ENCODE peak calls at places on chromosomes 11 and 22, in six cellular contexts. One of them, this sample, is unnamed. For H3K27me3 and H3K4me1, the result is how much of the 10 kb centered on the place peaks cover.

GRCh38 chr11:128684582-128685382 is 9.1 kb upstream of the FLI1 start:
- DNase-seq in lung: no peak
- DNase-seq in Caco-2: no peak
- DNase-seq in GM23338: peak
- DNase-seq in IMR-90: no peak
- DNase-seq in stomach: no peak
- DNase-seq in this sample: no peak

GRCh38 chr11:62427630-62428233 is 8.9 kb downstream of the SCGB1A1 start:
- DNase-seq in lung: no peak
- DNase-seq in Caco-2: no peak
- DNase-seq in GM23338: no peak
- DNase-seq in IMR-90: peak
- DNase-seq in stomach: no peak
- DNase-seq in this sample: no peak

GRCh38 chr11:92284558-92284957 is 59.9 kb downstream of the FAT3 start:
- DNase-seq in lung: no peak
- DNase-seq in Caco-2: no peak
- DNase-seq in GM23338: no peak
- DNase-seq in IMR-90: no peak
- DNase-seq in stomach: no peak
- DNase-seq in this sample: no peak

GRCh38 chr11:111334495-111335123 is 36.3 kb downstream of the POU2AF3 start:
- DNase-seq in lung: no peak
- DNase-seq in Caco-2: peak
- DNase-seq in GM23338: no peak
- DNase-seq in IMR-90: no peak
- DNase-seq in stomach: peak
- DNase-seq in this sample: peak

GRCh38 chr22:39368402-39368801 is 18.6 kb downstream of the SYNGR1 start:
- DNase-seq in lung: no peak
- DNase-seq in Caco-2: no peak
- DNase-seq in GM23338: no peak
- DNase-seq in IMR-90: no peak
- DNase-seq in stomach: no peak
- DNase-seq in this sample: no peak

GRCh38 chr11:72975778-72976520 is 161.7 kb downstream of the ATG16L2 start:
- DNase-seq in lung: no peak
- DNase-seq in Caco-2: no peak
- DNase-seq in GM23338: no peak
- DNase-seq in IMR-90: peak
- DNase-seq in stomach: no peak
- DNase-seq in this sample: no peak

GRCh38 chr11:32602657-32603410 is 19.2 kb downstream of the EIF3M start:
- DNase-seq in lung: no peak
- DNase-seq in Caco-2: no peak
- DNase-seq in GM23338: no peak
- DNase-seq in IMR-90: peak
- DNase-seq in stomach: no peak
- DNase-seq in this sample: no peak

GRCh38 chr11:128532016-128532570 is 55.3 kb downstream of the ETS1 start:
- DNase-seq in lung: no peak
- DNase-seq in Caco-2: no peak
- DNase-seq in GM23338: no peak
- DNase-seq in IMR-90: no peak
- DNase-seq in stomach: peak
- DNase-seq in this sample: no peak

GRCh38 chr22:31279327-31279669 is 13.0 kb downstream of the PIK3IP1 start:
- DNase-seq in lung: no peak
- DNase-seq in Caco-2: no peak
- DNase-seq in GM23338: no peak
- DNase-seq in IMR-90: no peak
- DNase-seq in stomach: no peak
- DNase-seq in this sample: no peak

GRCh38 chr11:130553306-130553705 is 104.9 kb downstream of the ADAMTS15 start:
- DNase-seq in lung: no peak
- DNase-seq in Caco-2: no peak
- DNase-seq in GM23338: no peak
- DNase-seq in IMR-90: peak
- DNase-seq in stomach: no peak
- DNase-seq in this sample: no peak

GRCh38 chr22:46373838-46374662 is 38.5 kb downstream of the TRMU start:
- DNase-seq in lung: no peak
- DNase-seq in Caco-2: no peak
- DNase-seq in GM23338: no peak
- DNase-seq in IMR-90: no peak
- DNase-seq in stomach: no peak
- DNase-seq in this sample: peak

GRCh38 chr11:23732026-23732425 is 764.8 kb upstream of the LUZP2 start:
- DNase-seq in lung: no peak
- DNase-seq in Caco-2: peak
- DNase-seq in GM23338: no peak
- DNase-seq in IMR-90: peak
- DNase-seq in stomach: no peak
- DNase-seq in this sample: no peak

GRCh38 chr11:6319001-6319878 is 1.1 kb downstream of the CAVIN3 start:
- DNase-seq in lung: peak
- DNase-seq in Caco-2: no peak
- DNase-seq in GM23338: peak
- DNase-seq in IMR-90: peak
- DNase-seq in stomach: peak
- DNase-seq in this sample: no peak

GRCh38 chr11:101127348-101127698 is 2.3 kb downstream of the PGR start:
- DNase-seq in lung: peak
- DNase-seq in Caco-2: peak
- DNase-seq in GM23338: peak
- DNase-seq in IMR-90: no peak
- DNase-seq in stomach: no peak
- DNase-seq in this sample: no peak

GRCh38 chr22:49510718-49511117 is 317.0 kb downstream of the BRD1 start:
- DNase-seq in lung: no peak
- DNase-seq in Caco-2: no peak
- DNase-seq in GM23338: no peak
- DNase-seq in IMR-90: no peak
- DNase-seq in stomach: no peak
- DNase-seq in this sample: no peak

GRCh38 chr11:55726715-55727324 is 46.4 kb upstream of the OR5D13 start:
- DNase-seq in lung: no peak
- DNase-seq in Caco-2: no peak
- DNase-seq in GM23338: peak
- DNase-seq in IMR-90: no peak
- DNase-seq in stomach: no peak
- DNase-seq in this sample: no peak

GRCh38 chr11:126083829-126084607 is 21.4 kb upstream of the CDON start:
- DNase-seq in lung: no peak
- DNase-seq in Caco-2: no peak
- DNase-seq in GM23338: no peak
- DNase-seq in IMR-90: no peak
- DNase-seq in stomach: no peak
- DNase-seq in this sample: no peak

GRCh38 chr11:4203603-4204360 is 109.2 kb downstream of the RRM1 start:
- DNase-seq in lung: no peak
- DNase-seq in Caco-2: no peak
- DNase-seq in GM23338: peak
- DNase-seq in IMR-90: no peak
- DNase-seq in stomach: no peak
- DNase-seq in this sample: no peak

GRCh38 chr11:86606849-86607481 is 65.5 kb downstream of the ME3 start:
- DNase-seq in lung: no peak
- DNase-seq in Caco-2: no peak
- DNase-seq in GM23338: no peak
- DNase-seq in IMR-90: peak
- DNase-seq in stomach: no peak
- DNase-seq in this sample: no peak

DNA sequence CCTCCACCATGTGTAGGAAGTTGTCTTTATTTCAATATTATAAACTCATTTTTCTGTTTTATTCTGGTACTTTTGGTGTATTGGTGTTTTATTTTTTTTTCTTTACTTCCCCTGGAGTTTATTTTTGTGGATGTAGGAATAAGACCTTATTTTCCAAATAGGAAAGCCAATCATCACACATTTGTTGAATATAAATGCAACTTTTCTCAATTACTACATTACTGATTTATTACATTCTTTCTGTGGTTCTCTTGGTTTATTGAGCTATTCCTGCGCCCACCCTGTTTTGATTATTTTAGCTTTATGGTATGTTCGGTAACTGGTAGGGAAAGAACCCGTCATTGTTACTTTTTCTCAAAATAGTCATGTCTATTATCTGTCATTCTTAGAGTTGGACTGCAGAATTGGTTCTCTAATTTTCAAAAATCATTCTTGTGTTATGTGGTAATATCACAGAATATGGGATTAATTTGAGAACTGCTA is 3.6 kb downstream of the IGLL5 start:
- DNase-seq in lung: no peak
- DNase-seq in Caco-2: no peak
- DNase-seq in GM23338: no peak
- DNase-seq in IMR-90: no peak
- DNase-seq in stomach: no peak
- DNase-seq in this sample: no peak
- H3K27me3 ChIP-seq in lung: under half
- H3K27me3 ChIP-seq in Caco-2: under half
- H3K27me3 ChIP-seq in GM23338: half or more
- H3K27me3 ChIP-seq in IMR-90: under half
- H3K27me3 ChIP-seq in stomach: under half
- H3K27me3 ChIP-seq in this sample: under half

DNA sequence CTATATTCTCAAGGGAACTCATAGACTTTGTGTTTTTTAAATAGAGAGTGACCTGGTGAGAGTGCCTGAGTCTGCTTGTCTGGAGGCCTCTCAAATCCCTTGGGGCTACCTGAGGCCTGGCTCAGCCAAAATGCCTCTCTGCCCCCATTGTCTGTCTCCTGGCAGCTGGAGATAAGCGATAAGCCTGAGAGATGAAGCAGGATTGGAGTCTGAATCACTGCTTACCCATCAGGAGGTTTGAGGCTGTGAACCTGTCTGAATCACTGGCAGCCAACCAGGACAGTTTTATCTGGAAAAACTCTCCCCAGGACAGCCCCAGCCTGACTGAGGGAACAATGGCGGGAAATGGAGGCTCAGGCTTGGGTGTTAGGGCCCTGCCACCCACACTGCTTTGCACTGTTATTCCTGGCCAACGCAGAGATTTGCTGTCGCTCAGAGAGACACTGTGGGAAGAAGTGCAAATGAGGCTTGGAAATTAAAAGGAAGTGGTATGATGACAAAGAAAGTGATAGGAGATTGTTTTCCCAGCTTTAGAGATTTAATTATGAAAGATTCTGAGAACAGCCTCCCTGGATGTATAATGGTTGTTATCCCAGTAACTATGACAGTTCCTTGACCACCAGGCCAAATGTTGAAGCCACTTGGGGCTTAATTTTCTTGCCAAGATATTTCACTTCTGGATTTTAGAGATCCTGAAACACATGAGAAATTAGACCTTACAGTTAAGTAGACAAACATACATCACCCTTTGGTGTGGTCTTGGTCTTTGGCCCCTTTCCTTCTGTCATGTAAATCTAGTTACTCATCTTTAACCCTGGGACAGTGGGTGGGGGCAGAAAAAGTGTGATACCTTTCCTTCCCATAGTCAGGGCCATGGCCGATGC is 102.1 kb downstream of the RASSF10 start:
- DNase-seq in lung: no peak
- DNase-seq in Caco-2: peak
- DNase-seq in GM23338: no peak
- DNase-seq in IMR-90: peak
- DNase-seq in stomach: no peak
- DNase-seq in this sample: no peak
- H3K4me1 ChIP-seq in lung: under half
- H3K4me1 ChIP-seq in Caco-2: under half
- H3K4me1 ChIP-seq in GM23338: under half
- H3K4me1 ChIP-seq in IMR-90: under half
- H3K4me1 ChIP-seq in stomach: under half
- H3K4me1 ChIP-seq in this sample: under half

DNA sequence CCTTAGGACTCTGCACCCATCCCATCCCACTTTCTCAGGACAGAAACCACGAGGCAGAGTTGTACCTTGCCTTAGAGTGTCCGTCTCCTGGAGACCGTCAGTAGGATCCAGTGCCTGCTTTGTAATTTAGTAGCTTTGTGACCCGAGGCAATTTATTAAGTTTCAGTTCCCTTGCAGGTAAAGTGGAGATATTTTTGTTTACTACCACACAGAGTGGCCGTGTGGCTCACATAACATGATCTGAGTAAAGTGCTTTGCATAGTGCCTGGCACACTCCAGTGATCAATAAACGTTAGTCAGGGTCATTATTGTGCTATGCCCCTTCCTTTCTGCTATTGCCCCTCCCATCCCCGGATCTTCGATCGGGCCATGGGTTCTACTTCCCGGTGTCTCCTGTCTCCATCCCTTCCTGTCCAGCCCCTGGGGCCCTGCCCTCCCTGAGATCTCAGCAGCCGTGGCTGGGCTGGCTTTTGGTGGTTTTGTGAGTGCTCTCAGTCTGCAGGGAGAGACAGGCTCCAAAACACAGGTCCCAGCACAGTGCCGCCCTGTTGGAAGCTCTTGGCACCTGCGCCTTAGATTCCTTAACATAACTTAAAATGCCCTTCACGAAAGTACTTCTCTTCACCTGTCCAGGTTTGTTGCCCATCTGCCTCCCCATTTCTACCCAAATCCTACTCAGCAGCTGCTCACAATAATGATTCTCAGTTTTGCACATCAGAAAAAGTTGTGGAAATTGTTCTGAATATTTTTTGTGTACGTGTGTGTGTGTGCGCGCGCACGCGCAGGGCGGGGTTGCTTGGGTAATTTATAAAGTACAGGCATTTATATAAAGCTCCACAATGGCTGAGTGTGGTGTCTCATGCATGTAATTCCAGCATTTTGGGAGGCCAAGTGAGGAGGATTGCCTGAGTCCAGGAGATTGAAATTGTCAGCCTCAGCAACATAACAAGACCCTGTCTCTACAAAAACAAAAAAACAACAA is 753.7 kb downstream of the NTM start:
- DNase-seq in lung: no peak
- DNase-seq in Caco-2: no peak
- DNase-seq in GM23338: peak
- DNase-seq in IMR-90: no peak
- DNase-seq in stomach: no peak
- DNase-seq in this sample: no peak
- TF ChIP-seq CTCF in lung: no peak
- TF ChIP-seq CTCF in Caco-2: no peak
- TF ChIP-seq CTCF in GM23338: peak
- TF ChIP-seq CTCF in IMR-90: no peak
- TF ChIP-seq CTCF in stomach: no peak
- TF ChIP-seq CTCF in this sample: no peak

DNA sequence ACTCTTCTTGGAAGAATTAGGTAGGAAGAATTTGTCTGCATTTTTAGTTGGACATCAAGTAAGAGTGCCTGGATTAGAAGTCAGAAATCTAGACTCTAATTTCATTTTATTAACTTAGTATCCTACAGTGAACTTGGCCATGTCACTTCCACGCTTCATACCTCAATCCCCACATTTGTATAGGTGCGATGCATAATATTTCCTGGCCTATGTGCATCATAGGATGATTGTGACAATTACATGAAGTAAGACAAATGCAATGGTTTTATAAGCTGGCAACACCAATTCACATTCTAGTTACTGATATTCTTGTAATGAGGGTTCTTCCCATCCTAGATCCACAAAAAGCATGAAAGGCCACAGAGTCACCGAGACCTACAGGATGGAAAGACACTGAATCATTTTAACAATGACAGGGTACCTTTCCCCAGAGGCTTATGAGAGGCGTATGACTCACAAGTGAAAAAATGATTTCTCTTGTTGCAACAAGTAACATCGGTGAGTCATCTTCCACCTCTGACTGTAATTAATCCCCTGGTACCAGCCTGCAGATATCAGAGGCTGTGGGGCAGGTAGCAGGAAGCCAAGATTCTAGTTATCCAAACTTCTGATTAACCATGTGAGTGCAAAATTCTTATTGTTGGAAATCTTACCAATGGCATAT is 56.0 kb upstream of the OR5AK2 start:
- DNase-seq in lung: no peak
- DNase-seq in Caco-2: no peak
- DNase-seq in GM23338: no peak
- DNase-seq in IMR-90: peak
- DNase-seq in stomach: no peak
- DNase-seq in this sample: no peak
- H3K27me3 ChIP-seq in lung: under half
- H3K27me3 ChIP-seq in Caco-2: under half
- H3K27me3 ChIP-seq in GM23338: under half
- H3K27me3 ChIP-seq in IMR-90: under half
- H3K27me3 ChIP-seq in stomach: under half
- H3K27me3 ChIP-seq in this sample: under half

This sample was measured in colonic mucosa.